ENCODE peak calls at places on chromosome 3, in five cellular contexts. X is SK-N-SH, A is K562, W is HepG2, G is GM12878. J is an unnamed sample.
A peak's percentile ranks its signal among the peaks of the same experiment; 100 is the strongest.

GRCh38 chr3:120182613-120183524 is 88.6 kb upstream of the GSK3B start:
- DNase-seq in X (no peak), A (no peak), W (no peak), G (no peak), J (peak; percentile 26)

GRCh38 chr3:126344380-126345041 is 12.7 kb downstream of the KLF15 start:
- DNase-seq in X (no peak), A (no peak), W (no peak), G (no peak), J (no peak)

GRCh38 chr3:187735837-187736236 is 9.4 kb downstream of the BCL6 start:
- DNase-seq in X (no peak), A (no peak), W (no peak), G (no peak), J (no peak)

GRCh38 chr3:141255864-141256263 is 24.2 kb downstream of the PXYLP1 start:
- DNase-seq in X (no peak), A (peak; percentile 64), W (peak; percentile 35), G (no peak), J (no peak)

GRCh38 chr3:196661400-196661799 is 21.9 kb downstream of the NRROS start:
- DNase-seq in X (no peak), A (no peak), W (no peak), G (no peak), J (no peak)

GRCh38 chr3:25962255-25962654 is 172.4 kb downstream of the OXSM start:
- DNase-seq in X (no peak), A (no peak), W (peak; percentile 6), G (no peak), J (peak; percentile 13)

GRCh38 chr3:16400143-16400935 is 113.2 kb downstream of the RFTN1 start:
- DNase-seq in X (no peak), A (no peak), W (no peak), G (no peak), J (no peak)

GRCh38 chr3:13537926-13538325 is 11.0 kb upstream of the FBLN2 start:
- DNase-seq in X (no peak), A (peak; percentile 53), W (no peak), G (no peak), J (peak; percentile 88)

GRCh38 chr3:40187945-40188344 is 121.6 kb upstream of the EIF1B start:
- DNase-seq in X (no peak), A (no peak), W (no peak), G (peak; percentile 48), J (no peak)

GRCh38 chr3:126402666-126403302 is 8.1 kb downstream of the CFAP100 start:
- DNase-seq in X (no peak), A (no peak), W (no peak), G (no peak), J (no peak)

GRCh38 chr3:42025388-42026138 is 63.7 kb upstream of the ULK4 start:
- DNase-seq in X (peak; percentile 80), A (peak; percentile 85), W (no peak), G (no peak), J (peak; percentile 42)

GRCh38 chr3:72678892-72679291 is 169.4 kb downstream of the SHQ1 start:
- DNase-seq in X (no peak), A (no peak), W (no peak), G (peak; percentile 15), J (no peak)

GRCh38 chr3:42705039-42705767 is 2.6 kb upstream of the HHATL start:
- DNase-seq in X (peak; percentile 19), A (no peak), W (no peak), G (no peak), J (no peak)

GRCh38 chr3:20215636-20216035 is 29.6 kb upstream of the SGO1 start:
- DNase-seq in X (no peak), A (no peak), W (no peak), G (no peak), J (no peak)

GRCh38 chr3:113626513-113627371 is 69.7 kb downstream of the USF3 start:
- DNase-seq in X (peak; percentile 73), A (peak; percentile 37), W (peak; percentile 61), G (no peak), J (peak; percentile 79)

GRCh38 chr3:192237992-192238608 is 489.2 kb downstream of the FGF12 start:
- DNase-seq in X (peak; percentile 2), A (peak; percentile 7), W (no peak), G (no peak), J (no peak)
- TF ChIP-seq ZBTB33 in X (no peak), A (no peak), W (no peak), G (no peak), J (no peak)

DNA sequence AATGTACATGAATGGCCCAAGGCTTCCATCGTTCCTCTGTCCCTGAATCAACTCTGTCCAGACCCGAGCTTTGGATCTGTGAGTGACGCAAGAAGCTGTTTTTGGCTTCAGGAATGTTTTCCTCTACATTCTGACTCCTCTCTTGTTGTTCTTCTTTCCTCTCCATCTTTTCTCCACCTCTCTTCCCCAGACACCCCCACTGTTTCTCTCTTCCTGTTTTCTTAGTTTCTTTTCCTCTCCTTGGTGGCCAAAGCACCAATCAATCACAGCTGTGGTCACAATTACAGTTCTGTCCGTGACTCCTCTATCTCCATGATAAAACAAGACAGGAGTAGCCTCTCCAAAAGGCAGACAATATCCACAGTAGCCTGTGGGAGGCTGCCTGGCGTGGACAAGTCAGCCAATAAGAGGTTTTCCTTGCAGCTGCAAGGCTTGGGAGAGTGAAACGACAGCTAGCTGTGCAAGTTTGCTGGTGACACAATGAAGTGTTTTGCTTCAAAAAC is 4.9 kb upstream of the TMEM212 start:
- DNase-seq in X (no peak), A (no peak), W (peak; percentile 90), G (no peak), J (no peak)
- H3K27ac ChIP-seq in X (no peak overlapping the region), A (no peak overlapping the region), W (peak overlapping the region; percentile 100), G (no peak overlapping the region), J (no peak overlapping the region)

DNA sequence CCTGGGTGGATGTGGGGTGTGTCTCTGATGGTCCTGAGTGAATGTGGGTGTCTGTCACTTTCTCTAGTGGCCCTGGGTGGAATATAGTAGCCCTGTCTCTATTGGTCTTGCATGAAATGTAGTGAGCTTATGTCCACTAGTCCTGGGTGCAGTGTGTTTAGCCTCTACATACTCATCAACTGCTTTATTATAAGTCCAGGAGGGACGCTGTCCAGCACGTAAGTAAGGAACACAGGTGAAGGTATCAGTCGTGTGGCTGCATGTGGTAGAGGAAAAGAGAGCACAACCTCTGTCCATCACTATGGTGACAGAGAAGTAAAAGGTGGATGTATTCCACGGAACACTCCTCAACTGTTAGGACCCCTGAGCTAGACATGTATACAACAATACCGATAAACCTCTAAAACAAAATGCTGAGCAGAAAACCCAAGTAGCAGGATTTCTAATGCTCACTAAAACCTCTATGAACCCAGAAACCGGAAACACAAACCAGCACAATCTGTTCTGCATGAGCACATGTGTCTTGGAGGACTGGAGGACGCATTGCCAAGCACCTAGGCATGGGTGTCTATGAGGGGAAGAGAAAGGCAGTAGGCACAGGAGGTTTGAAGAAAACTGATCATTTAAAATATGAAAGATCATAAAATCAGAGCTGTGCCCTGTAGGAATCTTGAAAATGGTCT is 11.0 kb downstream of the LTF start:
- DNase-seq in X (no peak), A (no peak), W (no peak), G (no peak), J (no peak)
- TF ChIP-seq ZBTB33 in X (no peak), A (no peak), W (no peak), G (no peak), J (no peak)

DNA sequence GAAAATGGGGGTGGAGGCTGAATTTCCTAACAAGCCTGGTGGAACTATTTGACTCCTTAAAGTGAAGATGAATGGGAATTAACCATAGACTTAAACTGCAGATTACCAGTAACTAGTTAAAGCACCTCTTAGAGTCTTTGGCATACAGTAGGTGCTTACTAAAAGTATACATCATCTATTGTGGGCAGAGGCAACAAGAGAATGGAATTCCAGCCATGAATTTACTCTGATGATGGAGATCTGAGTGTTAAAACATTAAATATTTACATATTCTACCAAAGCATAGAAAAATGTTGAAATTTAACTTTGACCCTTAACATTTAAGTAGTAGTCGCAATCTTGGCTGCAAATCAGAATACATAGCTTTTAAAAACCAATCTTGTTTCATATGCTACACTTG is 5.1 kb downstream of the UBA5 start:
- DNase-seq in X (no peak), A (no peak), W (no peak), G (no peak), J (no peak)
- H3K27ac ChIP-seq in X (no peak overlapping the region), A (no peak overlapping the region), W (no peak overlapping the region), G (no peak overlapping the region), J (no peak overlapping the region)

DNA sequence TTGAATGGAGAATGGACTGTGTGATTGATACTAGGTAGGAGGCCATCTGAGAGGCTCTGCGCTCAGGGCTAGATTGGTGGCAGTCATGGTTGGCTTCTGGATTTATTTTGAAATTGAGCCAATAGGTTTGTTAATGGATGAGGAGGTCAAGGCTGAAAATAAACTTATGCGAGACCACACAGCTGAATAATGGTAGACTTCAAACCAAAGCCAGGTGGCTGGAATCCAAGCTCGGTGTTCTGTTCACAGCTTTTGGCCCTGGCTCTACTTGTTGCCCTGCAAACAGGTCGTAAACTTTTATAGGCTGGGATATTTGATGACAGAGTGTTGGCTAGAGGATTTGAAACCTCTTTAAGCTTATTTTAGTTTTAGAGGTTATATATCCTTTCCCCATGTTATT is 160.4 kb downstream of the CHL1 start:
- DNase-seq in X (no peak), A (no peak), W (no peak), G (no peak), J (no peak)
- TF ChIP-seq ZBTB33 in X (no peak), A (no peak), W (no peak), G (no peak), J (no peak)

GRCh38 chr3:458124-458523 is 261.6 kb downstream of the CHL1 start:
- DNase-seq in X (no peak), A (no peak), W (no peak), G (no peak), J (no peak)

GRCh38 chr3:454986-455385 is 258.4 kb downstream of the CHL1 start:
- DNase-seq in X (no peak), A (no peak), W (no peak), G (no peak), J (no peak)

GRCh38 chr3:462851-463250 is 266.3 kb downstream of the CHL1 start:
- DNase-seq in X (no peak), A (no peak), W (no peak), G (no peak), J (no peak)

GRCh38 chr3:459376-459710 is 262.8 kb downstream of the CHL1 start:
- DNase-seq in X (no peak), A (no peak), W (no peak), G (no peak), J (no peak)

DNA sequence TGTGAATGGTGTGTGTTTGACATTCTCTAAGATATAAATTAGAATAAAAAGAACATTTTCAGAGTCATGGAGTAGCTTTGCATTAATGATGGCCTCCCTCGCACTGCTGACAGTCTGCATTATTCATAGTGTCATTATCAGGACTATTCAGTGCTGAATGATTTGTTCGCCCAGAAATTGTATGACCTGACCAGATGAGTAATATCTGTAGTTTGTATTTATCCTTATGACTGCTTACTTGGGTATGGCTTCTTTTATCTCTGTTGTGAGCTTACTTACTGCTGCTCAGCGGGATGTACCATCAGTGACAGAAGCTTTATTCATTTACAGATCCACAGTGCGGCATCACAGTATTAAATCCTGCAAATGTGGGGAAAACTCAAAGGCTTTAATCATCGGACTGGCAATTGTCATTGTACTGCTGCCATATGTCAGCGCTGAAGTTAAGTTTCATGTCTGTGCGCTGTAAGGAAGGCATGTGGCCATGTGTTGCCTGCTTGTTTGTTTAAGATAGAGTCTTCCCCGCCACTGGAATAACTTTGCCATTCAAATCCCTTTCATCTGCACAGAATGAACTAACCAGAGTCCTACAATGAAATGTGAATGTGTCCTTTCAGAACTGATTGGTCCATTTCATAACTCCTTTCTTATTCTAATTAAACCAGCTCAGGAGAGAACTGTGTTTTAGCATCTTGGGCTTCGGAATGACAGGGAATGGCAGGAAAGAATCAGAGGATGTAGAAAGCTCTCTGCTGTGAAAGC is 262.2 kb downstream of the CHL1 start:
- DNase-seq in X (no peak), A (no peak), W (no peak), G (no peak), J (no peak)
- H3K27ac ChIP-seq in X (no peak overlapping the region), A (no peak overlapping the region), W (no peak overlapping the region), G (no peak overlapping the region), J (no peak overlapping the region)

GRCh38 chr3:71485903-71486302 is 97.6 kb downstream of the FOXP1 start:
- DNase-seq in X (no peak), A (no peak), W (no peak), G (no peak), J (no peak)
- TF ChIP-seq ZBTB33 in X (no peak), A (no peak), W (no peak), G (no peak), J (no peak)